ENCODE peak calls at places on chromosomes 16 and 17, in four cellular contexts. Z, S, M and G are unnamed samples.

GRCh38 chr16:59045496-59045895 is 311.4 kb upstream of the GOT2 start:
- DNase-seq in Z (no peak), S (no peak), M (no peak), G (no peak)

GRCh38 chr16:10866196-10866976 is 10.6 kb upstream of the CIITA start:
- DNase-seq in Z (no peak), S (no peak), M (no peak), G (no peak)

GRCh38 chr17:48586355-48586924 is 3.6 kb downstream of the HOXB3 start:
- DNase-seq in Z (no peak), S (no peak), M (no peak), G (no peak)

GRCh38 chr17:41583137-41584127 is 3.3 kb downstream of the KRT14 start:
- DNase-seq in Z (peak), S (no peak), M (no peak), G (no peak)

GRCh38 chr16:48117217-48118105 is 38.3 kb downstream of the ABCC12 start:
- DNase-seq in Z (no peak), S (peak), M (peak), G (peak)

GRCh38 chr16:70803354-70803753 is 2.4 kb upstream of the VAC14 start:
- DNase-seq in Z (no peak), S (no peak), M (no peak), G (no peak)

GRCh38 chr17:79923974-79924638 is 84.9 kb upstream of the CBX4 start:
- DNase-seq in Z (peak), S (no peak), M (no peak), G (peak)

GRCh38 chr16:70678121-70678897 is 7.5 kb downstream of the MTSS2 start:
- DNase-seq in Z (no peak), S (no peak), M (no peak), G (no peak)

GRCh38 chr17:73203135-73203787 is 10.4 kb downstream of the COG1 start:
- DNase-seq in Z (peak), S (no peak), M (no peak), G (no peak)

GRCh38 chr17:352421-353212 is at the start of gene RPH3AL:
- DNase-seq in Z (peak), S (no peak), M (no peak), G (no peak)

GRCh38 chr17:74865504-74866197 is 6.0 kb upstream of the GRIN2C start:
- DNase-seq in Z (no peak), S (no peak), M (no peak), G (no peak)

GRCh38 chr16:66619534-66620418 is 15.3 kb downstream of the CMTM3 start:
- DNase-seq in Z (no peak), S (no peak), M (no peak), G (no peak)

GRCh38 chr16:48044117-48044516 is 111.7 kb downstream of the ABCC12 start:
- DNase-seq in Z (no peak), S (no peak), M (no peak), G (no peak)